ENCODE peak calls at places on chromosomes 7 and 10, in seven cellular contexts. One of them, this sample, is unnamed.

GRCh38 chr10:17239276-17239660 is 11.2 kb downstream of the VIM start:
- DNase-seq in right lobe of liver: no peak
- DNase-seq in left ventricle myocardium inferior: no peak
- DNase-seq in psoas muscle: no peak
- DNase-seq in lower lobe of right lung: no peak
- DNase-seq in aorta: no peak
- DNase-seq in tibial artery: no peak
- DNase-seq in this sample: no peak

GRCh38 chr7:84218681-84219080 is 24.1 kb upstream of the SEMA3A start:
- DNase-seq in left ventricle myocardium inferior: no peak
- DNase-seq in lower lobe of right lung: no peak
- DNase-seq in psoas muscle: no peak
- DNase-seq in right lobe of liver: no peak
- DNase-seq in aorta: no peak
- DNase-seq in tibial artery: no peak
- DNase-seq in this sample: no peak

GRCh38 chr10:123911866-123912265 is 20.3 kb upstream of the CPXM2 start:
- DNase-seq in left ventricle myocardium inferior: no peak
- DNase-seq in aorta: no peak
- DNase-seq in right lobe of liver: no peak
- DNase-seq in lower lobe of right lung: no peak
- DNase-seq in tibial artery: no peak
- DNase-seq in psoas muscle: no peak
- DNase-seq in this sample: no peak

GRCh38 chr7:42886129-42886528 is 25.7 kb downstream of the C7orf25 start:
- DNase-seq in right lobe of liver: no peak
- DNase-seq in left ventricle myocardium inferior: no peak
- DNase-seq in psoas muscle: no peak
- DNase-seq in tibial artery: no peak
- DNase-seq in lower lobe of right lung: no peak
- DNase-seq in aorta: no peak
- DNase-seq in this sample: no peak

GRCh38 chr7:27689045-27689877 is 26.6 kb upstream of the HIBADH start:
- DNase-seq in lower lobe of right lung: no peak
- DNase-seq in psoas muscle: no peak
- DNase-seq in aorta: no peak
- DNase-seq in tibial artery: no peak
- DNase-seq in right lobe of liver: no peak
- DNase-seq in left ventricle myocardium inferior: no peak
- DNase-seq in this sample: no peak

GRCh38 chr7:66265566-66265965 is 60.4 kb downstream of the TPST1 start:
- DNase-seq in left ventricle myocardium inferior: no peak
- DNase-seq in tibial artery: no peak
- DNase-seq in psoas muscle: no peak
- DNase-seq in lower lobe of right lung: no peak
- DNase-seq in right lobe of liver: no peak
- DNase-seq in aorta: no peak
- DNase-seq in this sample: no peak

GRCh38 chr7:6096581-6096980 is 65.4 kb downstream of the ANKRD61 start:
- DNase-seq in aorta: peak; percentile 10
- DNase-seq in left ventricle myocardium inferior: no peak
- DNase-seq in psoas muscle: no peak
- DNase-seq in lower lobe of right lung: no peak
- DNase-seq in right lobe of liver: peak; percentile 0
- DNase-seq in tibial artery: no peak
- DNase-seq in this sample: no peak

GRCh38 chr10:1201010-1201807 is 145.0 kb downstream of the WDR37 start:
- DNase-seq in lower lobe of right lung: no peak
- DNase-seq in aorta: no peak
- DNase-seq in tibial artery: no peak
- DNase-seq in left ventricle myocardium inferior: no peak
- DNase-seq in right lobe of liver: no peak
- DNase-seq in psoas muscle: no peak
- DNase-seq in this sample: no peak

GRCh38 chr7:70156052-70156451 is 557.8 kb downstream of the AUTS2 start:
- DNase-seq in psoas muscle: no peak
- DNase-seq in tibial artery: no peak
- DNase-seq in lower lobe of right lung: no peak
- DNase-seq in aorta: no peak
- DNase-seq in left ventricle myocardium inferior: no peak
- DNase-seq in right lobe of liver: no peak
- DNase-seq in this sample: no peak

GRCh38 chr7:42831051-42831952 is 80.6 kb downstream of the C7orf25 start:
- DNase-seq in tibial artery: no peak
- DNase-seq in lower lobe of right lung: peak; percentile 49
- DNase-seq in aorta: peak; percentile 71
- DNase-seq in psoas muscle: peak; percentile 16
- DNase-seq in left ventricle myocardium inferior: peak; percentile 17
- DNase-seq in right lobe of liver: no peak
- DNase-seq in this sample: peak; percentile 80

GRCh38 chr7:158827411-158828342 is 1.6 kb downstream of the ESYT2 start:
- DNase-seq in right lobe of liver: no peak
- DNase-seq in left ventricle myocardium inferior: no peak
- DNase-seq in tibial artery: no peak
- DNase-seq in psoas muscle: no peak
- DNase-seq in lower lobe of right lung: no peak
- DNase-seq in aorta: no peak
- DNase-seq in this sample: no peak

GRCh38 chr10:98790817-98791216 is 344.1 kb upstream of the HPS1 start:
- DNase-seq in tibial artery: no peak
- DNase-seq in right lobe of liver: no peak
- DNase-seq in left ventricle myocardium inferior: no peak
- DNase-seq in lower lobe of right lung: no peak
- DNase-seq in psoas muscle: no peak
- DNase-seq in aorta: no peak
- DNase-seq in this sample: no peak

GRCh38 chr7:105003275-105003674 is 10.7 kb upstream of the KMT2E start:
- DNase-seq in lower lobe of right lung: no peak
- DNase-seq in psoas muscle: no peak
- DNase-seq in right lobe of liver: no peak
- DNase-seq in left ventricle myocardium inferior: no peak
- DNase-seq in aorta: peak; percentile 80
- DNase-seq in tibial artery: peak; percentile 88
- DNase-seq in this sample: peak; percentile 77

GRCh38 chr7:7505936-7506335 is 29.7 kb downstream of the COL28A1 start:
- DNase-seq in lower lobe of right lung: no peak
- DNase-seq in aorta: no peak
- DNase-seq in right lobe of liver: no peak
- DNase-seq in tibial artery: no peak
- DNase-seq in left ventricle myocardium inferior: no peak
- DNase-seq in psoas muscle: no peak
- DNase-seq in this sample: no peak

GRCh38 chr7:11193131-11193867 is 219.6 kb downstream of the PHF14 start:
- DNase-seq in right lobe of liver: peak; percentile 63
- DNase-seq in psoas muscle: no peak
- DNase-seq in lower lobe of right lung: peak; percentile 52
- DNase-seq in tibial artery: no peak
- DNase-seq in aorta: no peak
- DNase-seq in left ventricle myocardium inferior: no peak
- DNase-seq in this sample: no peak

GRCh38 chr10:20115929-20116328 is 299.7 kb downstream of the PLXDC2 start:
- DNase-seq in tibial artery: no peak
- DNase-seq in lower lobe of right lung: no peak
- DNase-seq in right lobe of liver: no peak
- DNase-seq in left ventricle myocardium inferior: no peak
- DNase-seq in psoas muscle: no peak
- DNase-seq in aorta: no peak
- DNase-seq in this sample: no peak

GRCh38 chr7:133300811-133301210 is 47.9 kb downstream of the EXOC4 start:
- DNase-seq in lower lobe of right lung: no peak
- DNase-seq in psoas muscle: no peak
- DNase-seq in right lobe of liver: no peak
- DNase-seq in tibial artery: no peak
- DNase-seq in aorta: no peak
- DNase-seq in left ventricle myocardium inferior: no peak
- DNase-seq in this sample: no peak

GRCh38 chr7:133299620-133300019 is 46.7 kb downstream of the EXOC4 start:
- DNase-seq in tibial artery: no peak
- DNase-seq in aorta: no peak
- DNase-seq in left ventricle myocardium inferior: no peak
- DNase-seq in psoas muscle: no peak
- DNase-seq in right lobe of liver: no peak
- DNase-seq in lower lobe of right lung: no peak
- DNase-seq in this sample: no peak

GRCh38 chr7:133298080-133298479 is 45.2 kb downstream of the EXOC4 start:
- DNase-seq in psoas muscle: no peak
- DNase-seq in left ventricle myocardium inferior: no peak
- DNase-seq in lower lobe of right lung: no peak
- DNase-seq in tibial artery: no peak
- DNase-seq in aorta: no peak
- DNase-seq in right lobe of liver: no peak
- DNase-seq in this sample: no peak

GRCh38 chr7:133301444-133301843 is 48.6 kb downstream of the EXOC4 start:
- DNase-seq in tibial artery: no peak
- DNase-seq in psoas muscle: no peak
- DNase-seq in lower lobe of right lung: no peak
- DNase-seq in aorta: no peak
- DNase-seq in left ventricle myocardium inferior: no peak
- DNase-seq in right lobe of liver: no peak
- DNase-seq in this sample: no peak

GRCh38 chr7:133300097-133300496 is 47.2 kb downstream of the EXOC4 start:
- DNase-seq in aorta: no peak
- DNase-seq in right lobe of liver: no peak
- DNase-seq in lower lobe of right lung: no peak
- DNase-seq in tibial artery: no peak
- DNase-seq in left ventricle myocardium inferior: no peak
- DNase-seq in psoas muscle: no peak
- DNase-seq in this sample: no peak
- H3K36me3 ChIP-seq in aorta: no peaks in the 10 kb centered on the region
- H3K36me3 ChIP-seq in right lobe of liver: no peaks in the 10 kb centered on the region
- H3K36me3 ChIP-seq in lower lobe of right lung: peaks cover 1% of the 10 kb centered on the region
- H3K36me3 ChIP-seq in tibial artery: no peaks in the 10 kb centered on the region
- H3K36me3 ChIP-seq in left ventricle myocardium inferior: peaks cover under 1% of the 10 kb centered on the region
- H3K36me3 ChIP-seq in psoas muscle: no peaks in the 10 kb centered on the region
- H3K36me3 ChIP-seq in this sample: no peaks in the 10 kb centered on the region

GRCh38 chr10:121580276-121581116 is 17.7 kb downstream of the FGFR2 start:
- DNase-seq in right lobe of liver: no peak
- DNase-seq in tibial artery: no peak
- DNase-seq in psoas muscle: no peak
- DNase-seq in aorta: no peak
- DNase-seq in left ventricle myocardium inferior: no peak
- DNase-seq in lower lobe of right lung: no peak
- DNase-seq in this sample: no peak

GRCh38 chr10:121579656-121580055 is 18.6 kb downstream of the FGFR2 start:
- DNase-seq in lower lobe of right lung: no peak
- DNase-seq in right lobe of liver: no peak
- DNase-seq in psoas muscle: no peak
- DNase-seq in left ventricle myocardium inferior: no peak
- DNase-seq in tibial artery: no peak
- DNase-seq in aorta: no peak
- DNase-seq in this sample: no peak

GRCh38 chr10:121583857-121584256 is 14.4 kb downstream of the FGFR2 start:
- DNase-seq in aorta: no peak
- DNase-seq in psoas muscle: no peak
- DNase-seq in lower lobe of right lung: no peak
- DNase-seq in left ventricle myocardium inferior: no peak
- DNase-seq in tibial artery: no peak
- DNase-seq in right lobe of liver: no peak
- DNase-seq in this sample: no peak

GRCh38 chr10:121578965-121579364 is 19.3 kb downstream of the FGFR2 start:
- DNase-seq in tibial artery: no peak
- DNase-seq in aorta: no peak
- DNase-seq in lower lobe of right lung: no peak
- DNase-seq in psoas muscle: no peak
- DNase-seq in left ventricle myocardium inferior: no peak
- DNase-seq in right lobe of liver: no peak
- DNase-seq in this sample: no peak

GRCh38 chr10:121583258-121583657 is 15.0 kb downstream of the FGFR2 start:
- DNase-seq in lower lobe of right lung: no peak
- DNase-seq in aorta: no peak
- DNase-seq in left ventricle myocardium inferior: no peak
- DNase-seq in tibial artery: no peak
- DNase-seq in psoas muscle: no peak
- DNase-seq in right lobe of liver: no peak
- DNase-seq in this sample: no peak
- H3K36me3 ChIP-seq in lower lobe of right lung: no peaks in the 10 kb centered on the region
- H3K36me3 ChIP-seq in aorta: no peaks in the 10 kb centered on the region
- H3K36me3 ChIP-seq in left ventricle myocardium inferior: no peaks in the 10 kb centered on the region
- H3K36me3 ChIP-seq in tibial artery: no peaks in the 10 kb centered on the region
- H3K36me3 ChIP-seq in psoas muscle: no peaks in the 10 kb centered on the region
- H3K36me3 ChIP-seq in right lobe of liver: no peaks in the 10 kb centered on the region
- H3K36me3 ChIP-seq in this sample: no peaks in the 10 kb centered on the region

GRCh38 chr7:149621776-149622175 is 124.2 kb upstream of the ZNF746 start:
- DNase-seq in right lobe of liver: no peak
- DNase-seq in aorta: no peak
- DNase-seq in tibial artery: no peak
- DNase-seq in left ventricle myocardium inferior: no peak
- DNase-seq in psoas muscle: no peak
- DNase-seq in lower lobe of right lung: no peak
- DNase-seq in this sample: no peak

GRCh38 chr7:149620961-149621360 is 123.4 kb upstream of the ZNF746 start:
- DNase-seq in tibial artery: no peak
- DNase-seq in aorta: no peak
- DNase-seq in right lobe of liver: no peak
- DNase-seq in psoas muscle: no peak
- DNase-seq in lower lobe of right lung: no peak
- DNase-seq in left ventricle myocardium inferior: no peak
- DNase-seq in this sample: no peak

GRCh38 chr7:149616898-149617297 is 119.3 kb upstream of the ZNF746 start:
- DNase-seq in left ventricle myocardium inferior: peak; percentile 20
- DNase-seq in lower lobe of right lung: no peak
- DNase-seq in tibial artery: no peak
- DNase-seq in right lobe of liver: no peak
- DNase-seq in psoas muscle: no peak
- DNase-seq in aorta: no peak
- DNase-seq in this sample: no peak

GRCh38 chr7:149610441-149611011 is 112.9 kb upstream of the ZNF746 start:
- DNase-seq in psoas muscle: no peak
- DNase-seq in left ventricle myocardium inferior: no peak
- DNase-seq in tibial artery: no peak
- DNase-seq in aorta: no peak
- DNase-seq in lower lobe of right lung: no peak
- DNase-seq in right lobe of liver: no peak
- DNase-seq in this sample: peak; percentile 8

DNA sequence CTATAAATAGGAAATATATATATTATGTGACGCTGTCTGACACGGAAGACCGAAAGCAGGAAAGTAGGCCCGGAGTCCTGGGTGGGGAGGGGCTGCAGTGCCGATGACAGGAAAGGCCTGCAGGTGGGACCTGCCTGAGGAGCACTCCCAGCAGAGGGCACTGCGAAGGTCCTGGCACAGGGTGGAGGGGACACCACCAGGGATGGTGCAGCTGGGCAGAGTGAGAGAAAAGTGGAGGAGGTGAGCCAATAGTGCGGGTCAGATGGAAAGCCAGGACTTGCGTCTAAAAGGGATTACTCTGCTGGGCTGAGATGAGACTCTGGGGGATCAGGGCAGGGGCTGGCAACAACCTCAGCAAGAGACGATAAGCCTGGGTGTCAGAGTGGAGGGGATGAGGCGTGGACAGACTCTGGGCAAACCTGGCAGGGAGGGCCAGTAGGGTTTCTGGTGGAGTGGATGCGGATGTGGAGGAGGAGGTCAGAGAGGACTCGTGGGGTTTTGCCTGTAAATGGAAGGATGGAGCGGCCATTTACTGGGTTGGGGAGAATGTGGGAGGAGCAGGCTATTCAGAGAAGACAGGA is 118.2 kb upstream of the ZNF746 start:
- DNase-seq in lower lobe of right lung: no peak
- DNase-seq in left ventricle myocardium inferior: peak; percentile 29
- DNase-seq in psoas muscle: no peak
- DNase-seq in right lobe of liver: no peak
- DNase-seq in aorta: no peak
- DNase-seq in tibial artery: no peak
- DNase-seq in this sample: no peak
- H3K36me3 ChIP-seq in lower lobe of right lung: peaks cover 99% of the 10 kb centered on the region
- H3K36me3 ChIP-seq in left ventricle myocardium inferior: peaks cover 98% of the 10 kb centered on the region
- H3K36me3 ChIP-seq in psoas muscle: peaks cover 12% of the 10 kb centered on the region
- H3K36me3 ChIP-seq in right lobe of liver: no peaks in the 10 kb centered on the region
- H3K36me3 ChIP-seq in aorta: no peaks in the 10 kb centered on the region
- H3K36me3 ChIP-seq in tibial artery: peaks cover 89% of the 10 kb centered on the region
- H3K36me3 ChIP-seq in this sample: peaks cover 85% of the 10 kb centered on the region

GRCh38 chr7:148809856-148810255 is 74.2 kb downstream of the EZH2 start:
- DNase-seq in lower lobe of right lung: no peak
- DNase-seq in right lobe of liver: no peak
- DNase-seq in left ventricle myocardium inferior: no peak
- DNase-seq in tibial artery: no peak
- DNase-seq in psoas muscle: no peak
- DNase-seq in aorta: no peak
- DNase-seq in this sample: no peak
- H3K36me3 ChIP-seq in lower lobe of right lung: peaks cover 16% of the 10 kb centered on the region
- H3K36me3 ChIP-seq in right lobe of liver: no peaks in the 10 kb centered on the region
- H3K36me3 ChIP-seq in left ventricle myocardium inferior: peaks cover 20% of the 10 kb centered on the region
- H3K36me3 ChIP-seq in tibial artery: no peaks in the 10 kb centered on the region
- H3K36me3 ChIP-seq in psoas muscle: no peaks in the 10 kb centered on the region
- H3K36me3 ChIP-seq in aorta: no peaks in the 10 kb centered on the region
- H3K36me3 ChIP-seq in this sample: no peaks in the 10 kb centered on the region